ENCODE peak calls at places on chromosomes 1 and 21, in eight cellular contexts. W, G, I, J, L, M, V and T are unnamed samples. For H3K9me3, the result is how much of the 10 kb centered on the place peaks cover.

GRCh38 chr1:170670751-170671628 is 7.1 kb downstream of the PRRX1 start:
- DNase-seq in W (no peak), G (no peak), I (peak), J (peak), L (peak), M (no peak), V (peak), T (no peak)

GRCh38 chr1:37995773-37996379 is 6.1 kb upstream of the SF3A3 start:
- DNase-seq in W (no peak), G (peak), I (peak), J (peak), L (peak), M (peak), V (peak), T (peak)

GRCh38 chr21:16794944-16795343 is 717.9 kb upstream of the CXADR start:
- DNase-seq in W (no peak), G (peak), I (peak), J (peak), L (no peak), M (no peak), V (no peak), T (no peak)

GRCh38 chr1:46719689-46720088 is 775 bp upstream of the EFCAB14 start:
- DNase-seq in W (no peak), G (no peak), I (no peak), J (no peak), L (no peak), M (no peak), V (no peak), T (no peak)

GRCh38 chr1:232319106-232319505 is 310.8 kb downstream of the SIPA1L2 start:
- DNase-seq in W (no peak), G (no peak), I (no peak), J (no peak), L (peak), M (no peak), V (no peak), T (no peak)

GRCh38 chr1:24932284-24932683 is 2.2 kb upstream of the RUNX3 start:
- DNase-seq in W (no peak), G (no peak), I (peak), J (no peak), L (no peak), M (no peak), V (peak), T (peak)

GRCh38 chr1:162854245-162854860 is 6.6 kb downstream of the CCDC190 start:
- DNase-seq in W (no peak), G (peak), I (peak), J (peak), L (peak), M (peak), V (no peak), T (no peak)

GRCh38 chr1:145982010-145982723 is 14.2 kb downstream of the TXNIP start:
- DNase-seq in W (no peak), G (no peak), I (no peak), J (peak), L (peak), M (peak), V (no peak), T (no peak)

GRCh38 chr1:8458607-8459006 is 140.7 kb downstream of the SLC45A1 start:
- DNase-seq in W (no peak), G (no peak), I (no peak), J (no peak), L (no peak), M (no peak), V (no peak), T (no peak)

GRCh38 chr1:3564921-3565831 is 46.1 kb downstream of the MEGF6 start:
- DNase-seq in W (no peak), G (no peak), I (peak), J (no peak), L (no peak), M (no peak), V (peak), T (peak)

GRCh38 chr1:230832466-230832865 is 35.9 kb downstream of the C1orf198 start:
- DNase-seq in W (no peak), G (no peak), I (peak), J (no peak), L (no peak), M (no peak), V (no peak), T (no peak)

GRCh38 chr1:216054593-216054992 is 368.7 kb downstream of the USH2A start:
- DNase-seq in W (no peak), G (peak), I (no peak), J (no peak), L (no peak), M (no peak), V (no peak), T (no peak)

GRCh38 chr1:236301080-236301957 is 19.6 kb upstream of the ERO1B start:
- DNase-seq in W (no peak), G (no peak), I (no peak), J (no peak), L (no peak), M (no peak), V (no peak), T (no peak)

GRCh38 chr1:97920275-97920831 is 481 bp downstream of the DPYD start:
- DNase-seq in W (no peak), G (peak), I (peak), J (no peak), L (no peak), M (no peak), V (no peak), T (no peak)

GRCh38 chr1:240232548-240232947 is 140.9 kb downstream of the FMN2 start:
- DNase-seq in W (no peak), G (peak), I (no peak), J (no peak), L (no peak), M (no peak), V (no peak), T (no peak)

GRCh38 chr1:65813956-65814355 is 21.3 kb downstream of the PDE4B start:
- DNase-seq in W (no peak), G (no peak), I (no peak), J (no peak), L (no peak), M (no peak), V (no peak), T (no peak)

GRCh38 chr1:6330410-6330827 is 63.1 kb downstream of the ACOT7 start:
- DNase-seq in W (no peak), G (peak), I (peak), J (no peak), L (no peak), M (no peak), V (no peak), T (no peak)

GRCh38 chr1:246004281-246004680 is 502.8 kb downstream of the SMYD3 start:
- DNase-seq in W (no peak), G (no peak), I (no peak), J (no peak), L (no peak), M (no peak), V (no peak), T (no peak)

GRCh38 chr1:160777486-160778089 is 18.4 kb upstream of the LY9 start:
- DNase-seq in W (no peak), G (no peak), I (peak), J (no peak), L (no peak), M (no peak), V (peak), T (no peak)

GRCh38 chr1:229585338-229585737 is 26.8 kb upstream of the ABCB10 start:
- DNase-seq in W (no peak), G (no peak), I (no peak), J (no peak), L (no peak), M (no peak), V (no peak), T (no peak)

GRCh38 chr1:25642710-25643109 is 26.1 kb downstream of the MAN1C1 start:
- DNase-seq in W (no peak), G (peak), I (peak), J (no peak), L (no peak), M (no peak), V (peak), T (peak)

GRCh38 chr1:99964806-99965205 is 5.0 kb upstream of the SLC35A3 start:
- DNase-seq in W (no peak), G (no peak), I (no peak), J (no peak), L (no peak), M (no peak), V (no peak), T (no peak)

GRCh38 chr1:7669559-7670208 is 101.4 kb upstream of the VAMP3 start:
- DNase-seq in W (no peak), G (no peak), I (peak), J (no peak), L (peak), M (no peak), V (peak), T (no peak)

GRCh38 chr1:200365897-200366426 is 43.9 kb downstream of the ZNF281 start:
- DNase-seq in W (no peak), G (no peak), I (no peak), J (no peak), L (no peak), M (no peak), V (no peak), T (no peak)

GRCh38 chr1:77589231-77589630 is 93.2 kb downstream of the ZZZ3 start:
- DNase-seq in W (no peak), G (no peak), I (no peak), J (no peak), L (no peak), M (no peak), V (no peak), T (no peak)

GRCh38 chr1:63277195-63278192 is 44.9 kb upstream of the FOXD3 start:
- DNase-seq in W (no peak), G (no peak), I (no peak), J (no peak), L (no peak), M (no peak), V (no peak), T (no peak)

GRCh38 chr1:100219457-100219856 is 30.2 kb downstream of the DBT start:
- DNase-seq in W (no peak), G (no peak), I (no peak), J (no peak), L (no peak), M (no peak), V (no peak), T (no peak)

GRCh38 chr1:36829066-36829465 is 205.2 kb downstream of the GRIK3 start:
- DNase-seq in W (no peak), G (no peak), I (no peak), J (no peak), L (no peak), M (no peak), V (no peak), T (no peak)

GRCh38 chr1:121595089-121595488 is 410.3 kb downstream of the SRGAP2C start:
- DNase-seq in W (no peak), G (no peak), I (no peak), J (no peak), L (no peak), M (no peak), V (no peak), T (no peak)

GRCh38 chr1:167086033-167086432 is 4.1 kb downstream of the GPA33 start:
- DNase-seq in W (no peak), G (no peak), I (no peak), J (no peak), L (no peak), M (no peak), V (no peak), T (no peak)

GRCh38 chr1:24111998-24112380 is at the start of gene MYOM3:
- DNase-seq in W (no peak), G (no peak), I (no peak), J (no peak), L (peak), M (no peak), V (no peak), T (peak)

GRCh38 chr1:25990702-25991395 is 7.0 kb downstream of the PAFAH2 start:
- DNase-seq in W (no peak), G (no peak), I (no peak), J (no peak), L (no peak), M (no peak), V (no peak), T (peak)

GRCh38 chr1:64304744-64305143 is 101.3 kb downstream of the UBE2U start:
- DNase-seq in W (no peak), G (peak), I (no peak), J (no peak), L (no peak), M (no peak), V (no peak), T (no peak)

GRCh38 chr1:171438441-171438840 is 46.9 kb upstream of the PRRC2C start:
- DNase-seq in W (peak), G (peak), I (peak), J (no peak), L (peak), M (no peak), V (no peak), T (no peak)

GRCh38 chr1:36204347-36204909 is 19.8 kb upstream of the THRAP3 start:
- DNase-seq in W (no peak), G (no peak), I (peak), J (no peak), L (peak), M (peak), V (no peak), T (no peak)

GRCh38 chr1:59401581-59401980 is 104.7 kb downstream of the FGGY start:
- DNase-seq in W (no peak), G (no peak), I (no peak), J (no peak), L (no peak), M (no peak), V (no peak), T (no peak)

GRCh38 chr21:45980271-45980670 is 1.3 kb upstream of the COL6A1 start:
- DNase-seq in W (no peak), G (no peak), I (no peak), J (no peak), L (no peak), M (no peak), V (no peak), T (no peak)

GRCh38 chr21:45456836-45457160 is 51.8 kb downstream of the COL18A1 start:
- DNase-seq in W (no peak), G (no peak), I (no peak), J (no peak), L (peak), M (no peak), V (no peak), T (peak)

GRCh38 chr1:48853006-48853405 is 76.3 kb upstream of the BEND5 start:
- DNase-seq in W (no peak), G (peak), I (peak), J (no peak), L (no peak), M (no peak), V (no peak), T (no peak)

GRCh38 chr1:20216574-20216973 is 30.3 kb upstream of the PLA2G2C start:
- DNase-seq in W (no peak), G (no peak), I (peak), J (no peak), L (no peak), M (no peak), V (no peak), T (no peak)
- TF ChIP-seq CTCF in W (no peak), G (peak), I (peak), J (no peak), L (no peak), M (peak), V (peak), T (peak)

GRCh38 chr1:152654110-152654509 is 9.1 kb upstream of the LCE2D start:
- DNase-seq in W (no peak), G (no peak), I (peak), J (no peak), L (no peak), M (no peak), V (peak), T (no peak)

GRCh38 chr1:152658649-152659048 is 4.5 kb upstream of the LCE2D start:
- DNase-seq in W (no peak), G (no peak), I (no peak), J (no peak), L (no peak), M (no peak), V (no peak), T (no peak)

GRCh38 chr1:152657677-152658076 is 5.5 kb upstream of the LCE2D start:
- DNase-seq in W (no peak), G (no peak), I (no peak), J (no peak), L (no peak), M (no peak), V (no peak), T (no peak)

DNA sequence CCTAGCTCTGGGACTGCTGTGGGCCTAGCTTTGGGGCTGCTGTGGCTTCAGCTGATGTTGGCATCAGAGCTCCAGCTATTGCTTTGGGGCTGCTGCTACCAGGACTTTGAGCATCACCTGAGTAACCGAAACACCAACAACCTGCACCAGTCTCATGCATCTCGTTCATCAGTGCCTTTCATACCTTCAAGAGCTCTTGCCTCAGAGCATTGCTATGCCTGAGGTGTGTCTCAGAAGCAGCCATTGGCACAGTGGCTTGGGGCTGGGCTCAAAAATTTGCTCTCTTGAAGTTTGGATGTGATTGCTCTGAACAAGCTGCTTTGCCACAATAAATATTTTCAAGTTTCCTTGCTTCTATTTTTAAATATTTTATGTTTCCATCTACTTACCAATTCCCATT is 6.7 kb upstream of the LCE2D start:
- DNase-seq in W (no peak), G (no peak), I (no peak), J (no peak), L (no peak), M (no peak), V (no peak), T (no peak)
- H3K9me3 ChIP-seq in W (under half), G (under half), I (under half), J (under half), L (under half), M (under half), V (half or more), T (under half)

GRCh38 chr1:151825811-151826660 is 5.6 kb downstream of the RORC start:
- DNase-seq in W (no peak), G (no peak), I (no peak), J (no peak), L (no peak), M (no peak), V (peak), T (no peak)
- H3K27ac ChIP-seq in W (no peak), G (no peak), I (no peak), J (no peak), L (peak), M (peak), V (no peak), T (no peak)

GRCh38 chr1:202723708-202724107 is 13.5 kb upstream of the SYT2 start:
- DNase-seq in W (no peak), G (no peak), I (no peak), J (no peak), L (no peak), M (no peak), V (no peak), T (no peak)
- TF ChIP-seq CTCF in W (no peak), G (no peak), I (no peak), J (no peak), L (no peak), M (no peak), V (no peak), T (no peak)

DNA sequence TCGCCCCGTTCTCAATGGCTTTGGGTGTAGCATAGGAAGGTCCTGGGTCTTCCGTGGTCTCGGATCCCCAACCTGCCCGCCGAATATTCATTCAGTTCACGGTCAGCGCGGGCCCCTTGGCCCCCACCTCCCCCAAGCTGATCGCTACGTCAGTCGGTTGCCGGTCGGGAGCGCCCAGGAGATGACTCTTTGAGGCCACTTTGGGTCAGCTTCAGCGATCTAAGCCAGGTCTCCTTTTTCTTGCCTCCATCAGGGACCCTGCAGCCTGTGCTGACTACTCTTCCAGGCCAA is 12.8 kb downstream of the HLX start:
- DNase-seq in W (no peak), G (no peak), I (no peak), J (no peak), L (no peak), M (no peak), V (no peak), T (no peak)
- H3K9me3 ChIP-seq in W (under half), G (under half), I (under half), J (under half), L (under half), M (under half), V (under half), T (under half)

DNA sequence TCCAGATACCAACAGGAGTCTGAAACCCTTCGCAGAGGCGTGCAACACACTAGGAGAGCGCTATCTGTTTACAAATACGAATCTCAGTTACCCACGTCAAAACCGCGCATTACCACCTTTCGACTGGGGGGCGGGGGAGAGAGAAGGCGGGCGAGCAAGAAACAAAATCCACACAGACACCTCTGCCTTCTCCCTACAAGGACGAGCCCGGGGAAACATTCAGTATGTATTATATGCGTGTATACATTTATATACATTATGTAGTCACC is 722 bp downstream of the TUT4 start:
- DNase-seq in W (no peak), G (peak), I (peak), J (peak), L (peak), M (no peak), V (no peak), T (peak)
- H3K27ac ChIP-seq in W (peak), G (peak), I (peak), J (peak), L (peak), M (peak), V (peak), T (peak)

DNA sequence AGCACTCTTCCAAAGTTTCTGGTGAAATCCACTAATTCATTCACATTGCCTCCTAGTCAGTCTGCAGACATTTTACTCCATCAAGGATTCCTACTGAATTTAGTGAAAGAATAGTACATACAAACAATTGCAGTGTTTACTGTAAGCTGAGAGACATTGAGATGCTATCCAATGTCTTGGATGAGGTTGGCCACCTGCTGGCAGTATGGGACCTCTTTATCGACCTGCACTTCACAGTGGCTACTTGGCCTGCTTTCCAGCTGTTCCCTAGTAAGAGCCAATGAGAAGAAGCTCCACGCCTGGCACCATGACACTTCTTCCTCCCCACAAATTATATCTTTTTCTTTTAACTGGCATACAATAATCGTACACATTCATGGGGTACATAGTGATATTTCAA is 51.5 kb upstream of the LRIF1 start:
- DNase-seq in W (no peak), G (no peak), I (no peak), J (no peak), L (no peak), M (no peak), V (no peak), T (no peak)
- TF ChIP-seq CTCF in W (no peak), G (no peak), I (no peak), J (no peak), L (no peak), M (no peak), V (no peak), T (no peak)